ENCODE peak calls at places on chromosomes 12 and 14, in seven cellular contexts. V is body of pancreas, Z is ovary, I is breast epithelium, M is GM23248, F is AG04450, H is endothelial cell of umbilical vein. N is an unnamed sample.

GRCh38 chr14:37985826-37986470 is 221.8 kb upstream of the SSTR1 start:
- DNase-seq in V (peak; percentile 47), Z (no peak), I (no peak), M (peak; percentile 61), F (peak; percentile 11), H (peak; percentile 67), N (no peak)

GRCh38 chr12:89779090-89779489 is 70.5 kb upstream of the ATP2B1 start:
- DNase-seq in V (no peak), Z (no peak), I (no peak), M (no peak), F (no peak), H (no peak), N (no peak)

GRCh38 chr14:89507521-89507920 is 90.5 kb upstream of the FOXN3 start:
- DNase-seq in V (no peak), Z (no peak), I (no peak), M (peak; percentile 78), F (no peak), H (peak; percentile 76), N (no peak)

GRCh38 chr14:23056257-23056955 is 914 bp downstream of the CDH24 start:
- DNase-seq in V (peak; percentile 75), Z (no peak), I (no peak), M (peak; percentile 81), F (no peak), H (peak; percentile 76), N (peak; percentile 69)

GRCh38 chr14:60508707-60509437 is at the start of gene SIX6:
- DNase-seq in V (no peak), Z (no peak), I (no peak), M (peak; percentile 39), F (no peak), H (peak; percentile 33), N (no peak)

GRCh38 chr14:60646202-60646886 is 2.9 kb downstream of the SIX1 start:
- DNase-seq in V (no peak), Z (no peak), I (no peak), M (peak; percentile 44), F (no peak), H (no peak), N (no peak)

GRCh38 chr14:29650554-29651269 is 276.9 kb downstream of the PRKD1 start:
- DNase-seq in V (no peak), Z (no peak), I (no peak), M (no peak), F (no peak), H (no peak), N (no peak)

GRCh38 chr12:77940566-77940965 is 109.9 kb downstream of the NAV3 start:
- DNase-seq in V (no peak), Z (no peak), I (no peak), M (peak; percentile 72), F (no peak), H (no peak), N (no peak)

GRCh38 chr12:102962532-102962931 is 5.1 kb downstream of the ASCL1 start:
- DNase-seq in V (no peak), Z (no peak), I (no peak), M (no peak), F (no peak), H (no peak), N (no peak)

GRCh38 chr14:60310086-60310684 is 61.2 kb downstream of the PPM1A start:
- DNase-seq in V (no peak), Z (no peak), I (no peak), M (no peak), F (no peak), H (no peak), N (no peak)

GRCh38 chr12:2439332-2440100 is 355.3 kb upstream of the FKBP4 start:
- DNase-seq in V (no peak), Z (no peak), I (peak; percentile 18), M (no peak), F (no peak), H (no peak), N (no peak)

GRCh38 chr14:54935100-54935499 is 32.5 kb upstream of the GCH1 start:
- DNase-seq in V (no peak), Z (no peak), I (no peak), M (no peak), F (no peak), H (no peak), N (no peak)
- H3K27ac ChIP-seq in V (no peak overlapping the region), Z (no peak overlapping the region), I (no peak overlapping the region), M (no peak overlapping the region), F (no peak overlapping the region), H (no peak overlapping the region), N (no peak overlapping the region)

GRCh38 chr12:6778212-6778570 is 5.9 kb downstream of the LAG3 start:
- DNase-seq in V (no peak), Z (peak; percentile 70), I (peak; percentile 24), M (peak; percentile 78), F (no peak), H (no peak), N (no peak)

GRCh38 chr12:6780573-6780972 is 8.3 kb downstream of the LAG3 start:
- DNase-seq in V (no peak), Z (no peak), I (no peak), M (no peak), F (no peak), H (no peak), N (no peak)

GRCh38 chr12:6779667-6780459 is 7.5 kb downstream of the LAG3 start:
- DNase-seq in V (no peak), Z (no peak), I (peak; percentile 65), M (no peak), F (no peak), H (no peak), N (no peak)

GRCh38 chr12:6777386-6777785 is 5.1 kb downstream of the LAG3 start:
- DNase-seq in V (no peak), Z (no peak), I (no peak), M (no peak), F (no peak), H (no peak), N (no peak)

GRCh38 chr12:6778571-6779550 is 6.5 kb downstream of the LAG3 start:
- DNase-seq in V (peak; percentile 97), Z (peak; percentile 97), I (peak; percentile 93), M (peak; percentile 96), F (peak; percentile 85), H (peak; percentile 94), N (peak; percentile 96)
- H3K27ac ChIP-seq in V (peak overlapping the region; percentile 36), Z (peak overlapping the region; percentile 87), I (peak overlapping the region; percentile 79), M (peak overlapping the region; percentile 1), F (peak overlapping the region; percentile 39), H (no peak overlapping the region), N (peak overlapping the region; percentile 54)

GRCh38 chr12:4449862-4450222 is 4.2 kb upstream of the FGF6 start:
- DNase-seq in V (peak; percentile 53), Z (no peak), I (no peak), M (no peak), F (no peak), H (no peak), N (no peak)

GRCh38 chr12:4448943-4449861 is 3.6 kb upstream of the FGF6 start:
- DNase-seq in V (no peak), Z (no peak), I (no peak), M (no peak), F (no peak), H (no peak), N (no peak)

GRCh38 chr12:4450551-4451112 is 5.0 kb upstream of the FGF6 start:
- DNase-seq in V (no peak), Z (no peak), I (no peak), M (no peak), F (no peak), H (no peak), N (no peak)

GRCh38 chr12:4454315-4454860 is 8.8 kb upstream of the FGF6 start:
- DNase-seq in V (no peak), Z (no peak), I (no peak), M (no peak), F (no peak), H (no peak), N (no peak)

GRCh38 chr12:4451694-4452093 is 6.1 kb upstream of the FGF6 start:
- DNase-seq in V (no peak), Z (no peak), I (no peak), M (no peak), F (no peak), H (no peak), N (no peak)
- H3K27ac ChIP-seq in V (no peak overlapping the region), Z (no peak overlapping the region), I (no peak overlapping the region), M (no peak overlapping the region), F (no peak overlapping the region), H (no peak overlapping the region), N (no peak overlapping the region)

GRCh38 chr12:49455506-49455905 is 83.3 kb upstream of the KCNH3 start:
- DNase-seq in V (no peak), Z (no peak), I (no peak), M (no peak), F (no peak), H (no peak), N (no peak)

GRCh38 chr12:49448858-49449257 is 81.6 kb downstream of the SPATS2 start:
- DNase-seq in V (no peak), Z (no peak), I (no peak), M (no peak), F (no peak), H (no peak), N (no peak)

GRCh38 chr12:49456280-49456679 is 82.5 kb upstream of the KCNH3 start:
- DNase-seq in V (no peak), Z (no peak), I (no peak), M (no peak), F (no peak), H (no peak), N (no peak)

GRCh38 chr12:49446571-49446970 is 79.3 kb downstream of the SPATS2 start:
- DNase-seq in V (no peak), Z (no peak), I (no peak), M (no peak), F (no peak), H (no peak), N (no peak)

DNA sequence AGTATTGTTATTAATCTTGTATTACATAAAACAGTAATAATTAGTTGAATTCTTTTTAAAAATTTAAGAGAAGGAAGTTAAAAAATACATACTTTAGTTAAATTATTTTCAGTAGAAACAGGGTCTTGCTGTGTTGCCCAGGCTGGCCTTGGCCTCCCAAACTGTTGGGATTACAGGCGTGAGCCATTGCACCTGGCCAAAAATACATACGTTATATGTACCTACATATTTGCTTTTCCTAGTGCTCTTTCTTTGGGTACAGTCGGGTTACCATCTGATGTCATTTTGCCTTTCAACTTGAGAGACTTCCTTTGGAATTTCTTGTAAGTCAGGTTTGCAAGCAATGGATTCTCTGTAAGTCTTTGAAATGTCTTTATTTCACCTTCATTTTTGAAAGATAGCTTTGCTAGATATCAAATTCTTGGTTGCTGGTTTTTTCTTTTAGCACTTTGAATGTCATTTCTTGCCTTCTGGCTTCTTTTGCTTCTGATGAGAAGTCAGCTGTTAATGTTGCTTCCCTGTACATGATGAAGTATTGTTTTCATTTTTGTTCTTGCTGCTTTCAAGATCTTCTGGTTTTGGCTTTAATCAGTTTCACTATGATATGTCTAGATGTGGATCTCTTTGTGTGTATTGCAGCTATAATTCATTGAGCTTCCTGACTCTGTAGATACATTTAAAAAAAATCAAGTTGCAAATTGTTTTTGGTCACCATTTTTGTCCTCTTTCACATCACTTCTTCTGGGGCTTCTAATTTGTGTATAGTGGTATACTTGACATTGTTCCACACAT is 84.4 kb downstream of the SPATS2 start:
- DNase-seq in V (no peak), Z (no peak), I (no peak), M (no peak), F (no peak), H (no peak), N (no peak)
- H3K27ac ChIP-seq in V (no peak overlapping the region), Z (no peak overlapping the region), I (no peak overlapping the region), M (no peak overlapping the region), F (no peak overlapping the region), H (no peak overlapping the region), N (no peak overlapping the region)

GRCh38 chr12:22276313-22276712 is 58.2 kb downstream of the ST8SIA1 start:
- DNase-seq in V (no peak), Z (no peak), I (no peak), M (no peak), F (no peak), H (no peak), N (no peak)
- H3K27ac ChIP-seq in V (no peak overlapping the region), Z (peak overlapping the region; percentile 66), I (peak overlapping the region; percentile 88), M (peak overlapping the region; percentile 89), F (peak overlapping the region; percentile 65), H (no peak overlapping the region), N (peak overlapping the region; percentile 78)

N was measured in right atrium auricular region.